ENCODE peak calls at places on chromosomes 7 and 10, in eight cellular contexts. B is Calu3, T is choroid plexus epithelial cell, Q is neural crest cell, Z is HepG2, G is transverse colon, I is tibial artery, R is AG10803. L is an unnamed sample.

GRCh38 chr10:50224330-50224952 is 26.9 kb downstream of the ASAH2 start:
- DNase-seq in B (peak; percentile 52), T (peak; percentile 88), Q (peak; percentile 12), Z (peak; percentile 77), G (peak; percentile 13), I (no peak), R (peak; percentile 61), L (no peak)

GRCh38 chr7:157423886-157424565 is 87.2 kb downstream of the DNAJB6 start:
- DNase-seq in B (no peak), T (no peak), Q (no peak), Z (no peak), G (no peak), I (no peak), R (no peak), L (no peak)

GRCh38 chr7:41970946-41971345 is 266.1 kb downstream of the GLI3 start:
- DNase-seq in B (no peak), T (no peak), Q (no peak), Z (no peak), G (no peak), I (no peak), R (no peak), L (no peak)

GRCh38 chr7:141752634-141753033 is 11.3 kb upstream of the TAS2R3 start:
- DNase-seq in B (no peak), T (no peak), Q (no peak), Z (no peak), G (no peak), I (no peak), R (no peak), L (no peak)

GRCh38 chr7:127017196-127017595 is 235.5 kb downstream of the GRM8 start:
- DNase-seq in B (no peak), T (no peak), Q (no peak), Z (no peak), G (no peak), I (no peak), R (no peak), L (no peak)

GRCh38 chr7:79790863-79791262 is 337.4 kb upstream of the MAGI2 start:
- DNase-seq in B (no peak), T (no peak), Q (no peak), Z (no peak), G (no peak), I (no peak), R (no peak), L (no peak)

GRCh38 chr10:97921581-97922377 is 72.1 kb downstream of the GOLGA7B start:
- DNase-seq in B (no peak), T (no peak), Q (no peak), Z (no peak), G (no peak), I (no peak), R (no peak), L (no peak)

GRCh38 chr10:10644317-10645111 is 373.2 kb upstream of the CELF2 start:
- DNase-seq in B (no peak), T (peak; percentile 47), Q (no peak), Z (no peak), G (no peak), I (peak; percentile 35), R (peak; percentile 60), L (no peak)

GRCh38 chr10:75870039-75870645 is 438.7 kb downstream of the LRMDA start:
- DNase-seq in B (no peak), T (no peak), Q (no peak), Z (no peak), G (no peak), I (no peak), R (no peak), L (no peak)

GRCh38 chr10:519716-520401 is 169.6 kb downstream of the DIP2C start:
- DNase-seq in B (no peak), T (no peak), Q (no peak), Z (no peak), G (no peak), I (no peak), R (no peak), L (no peak)

GRCh38 chr10:60517805-60518204 is 128.1 kb upstream of the ANK3 start:
- DNase-seq in B (no peak), T (peak; percentile 34), Q (no peak), Z (no peak), G (no peak), I (no peak), R (no peak), L (no peak)

DNA sequence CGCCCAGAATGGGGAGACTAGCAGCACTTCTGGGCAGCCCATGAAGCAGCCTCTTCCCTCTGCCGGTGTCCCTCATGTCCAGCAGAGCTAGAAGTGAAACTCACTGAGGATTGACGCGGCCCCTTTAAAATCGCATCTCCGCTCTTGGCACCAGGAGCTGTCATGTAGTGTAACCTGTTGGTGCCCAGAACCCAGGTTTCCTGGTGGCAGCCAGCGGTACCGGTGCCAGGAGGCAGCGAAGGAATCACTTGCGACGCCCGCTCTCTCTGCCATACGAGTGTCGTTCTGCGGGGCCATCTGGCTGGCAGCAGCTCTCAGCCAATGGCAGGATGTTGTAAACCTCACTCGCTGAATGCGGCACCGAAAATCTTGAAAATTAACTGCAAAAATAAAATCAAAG is 82.7 kb downstream of the CUX1 start:
- DNase-seq in B (no peak), T (no peak), Q (no peak), Z (no peak), G (no peak), I (peak; percentile 46), R (peak; percentile 31), L (no peak)
- TF ChIP-seq CTCF in B (no peak), T (no peak), Q (no peak), Z (no peak), G (no peak), I (peak; percentile 23), R (peak; percentile 27), L (peak; percentile 44)

DNA sequence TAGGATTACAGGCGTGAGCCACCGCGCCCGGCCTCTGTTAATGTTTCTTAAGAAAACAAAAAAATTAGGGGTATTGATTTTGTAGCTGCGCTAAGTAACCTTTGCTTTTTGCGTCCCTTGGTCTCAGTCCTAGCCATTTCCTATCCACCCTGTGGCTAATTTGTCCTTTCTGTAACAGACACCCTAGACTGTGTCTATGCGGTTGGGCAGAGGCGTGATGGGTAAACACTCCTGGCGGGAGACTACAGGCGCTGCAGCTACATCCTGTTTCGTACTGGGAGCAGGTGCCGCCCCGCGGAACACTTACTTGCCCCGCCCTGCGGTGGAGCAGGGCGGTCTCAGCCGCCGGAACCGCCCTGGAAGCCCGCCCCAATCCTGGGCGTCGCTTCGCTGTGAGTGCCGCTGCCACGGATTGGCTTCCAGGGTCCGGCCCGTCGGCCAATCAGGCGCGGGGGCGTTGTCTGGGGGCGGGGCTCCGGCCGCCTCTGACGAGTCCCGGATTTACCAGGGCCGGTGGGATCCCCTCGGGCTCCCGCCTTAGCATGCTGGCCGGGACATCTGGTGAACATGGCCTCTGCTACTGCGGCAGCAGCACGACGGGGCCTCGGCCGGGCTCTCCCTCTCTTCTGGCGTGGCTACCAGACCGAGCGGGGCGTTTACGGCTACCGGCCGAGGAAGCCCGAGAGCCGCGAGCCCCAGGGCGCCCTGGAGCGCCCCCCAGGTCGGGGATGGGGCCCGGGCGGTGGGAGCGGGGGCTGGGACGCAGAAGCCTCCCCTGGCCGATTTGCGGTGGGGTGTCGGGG is at the start of gene DHTKD1:
- DNase-seq in B (peak; percentile 99), T (peak; percentile 99), Q (peak; percentile 99), Z (peak; percentile 95), G (peak; percentile 99), I (peak; percentile 98), R (peak; percentile 97), L (peak; percentile 85)
- TF ChIP-seq CTCF in B (no peak), T (peak; percentile 51), Q (peak; percentile 59), Z (peak; percentile 43), G (peak; percentile 46), I (peak; percentile 50), R (peak; percentile 47), L (peak; percentile 55)

DNA sequence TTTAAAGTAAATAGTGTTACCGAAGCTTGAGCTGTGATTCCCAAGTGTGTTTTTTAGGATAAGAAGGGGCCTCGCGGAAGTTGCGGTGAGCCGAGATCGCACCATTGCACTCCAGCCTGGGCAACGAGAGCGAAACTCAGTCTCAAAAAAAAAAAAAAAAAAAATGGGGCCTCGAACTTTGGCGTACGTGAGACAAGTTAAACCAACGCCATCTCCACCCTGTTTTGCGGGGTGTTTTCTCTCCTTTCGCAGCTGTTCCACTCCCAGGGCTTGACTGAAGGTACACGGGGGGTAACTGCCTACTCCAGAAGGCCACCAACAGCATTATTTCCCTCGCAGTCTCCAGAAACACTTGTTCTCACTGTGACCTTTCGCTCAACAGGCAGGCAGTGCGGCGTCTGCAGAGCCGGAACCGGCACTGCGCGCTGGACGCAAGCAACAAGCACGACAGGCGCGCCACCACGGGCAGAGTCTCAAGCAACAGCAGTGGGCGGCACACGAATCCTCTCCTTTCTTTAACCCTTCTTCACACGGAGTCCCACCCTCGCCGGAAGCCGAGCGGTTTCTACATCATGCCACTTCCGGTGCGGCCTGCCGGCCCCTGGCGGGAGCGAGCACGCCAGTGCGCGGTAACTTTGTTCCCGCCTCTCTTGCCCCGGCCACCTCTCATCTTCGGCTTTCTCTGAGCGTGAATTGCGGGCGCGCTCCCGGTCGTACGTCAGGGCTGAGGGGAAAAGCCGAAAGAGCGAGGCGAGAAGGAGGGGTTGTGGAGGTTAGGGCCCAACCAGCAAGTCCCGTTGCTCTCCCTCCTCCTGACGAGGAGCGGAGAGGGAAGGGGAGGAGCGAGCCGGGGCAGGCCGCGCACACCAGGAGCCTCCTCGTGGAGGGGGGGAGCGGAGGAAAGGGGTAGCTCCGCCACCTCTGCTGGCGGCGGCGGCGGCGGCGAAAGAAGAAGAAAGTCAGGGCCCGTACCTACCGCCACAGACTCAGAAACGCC is 826 bp upstream of the CDK13 start:
- DNase-seq in B (peak; percentile 99), T (peak; percentile 100), Q (peak; percentile 89), Z (peak; percentile 98), G (peak; percentile 98), I (peak; percentile 98), R (peak; percentile 100), L (peak; percentile 97)
- TF ChIP-seq CTCF in B (peak; percentile 21), T (peak; percentile 1), Q (no peak), Z (peak; percentile 45), G (no peak), I (no peak), R (no peak), L (no peak)

GRCh38 chr10:126521354-126521753 is 133.1 kb upstream of the ADAM12 start:
- DNase-seq in B (peak; percentile 21), T (peak; percentile 26), Q (no peak), Z (peak; percentile 62), G (no peak), I (no peak), R (no peak), L (no peak)

GRCh38 chr10:126523071-126523470 is 134.8 kb upstream of the ADAM12 start:
- DNase-seq in B (no peak), T (no peak), Q (no peak), Z (no peak), G (no peak), I (no peak), R (no peak), L (no peak)

GRCh38 chr10:126519188-126519587 is 130.9 kb upstream of the ADAM12 start:
- DNase-seq in B (peak; percentile 7), T (peak; percentile 18), Q (no peak), Z (no peak), G (no peak), I (no peak), R (no peak), L (no peak)

GRCh38 chr10:126519992-126520391 is 131.7 kb upstream of the ADAM12 start:
- DNase-seq in B (no peak), T (no peak), Q (no peak), Z (no peak), G (no peak), I (no peak), R (no peak), L (no peak)

DNA sequence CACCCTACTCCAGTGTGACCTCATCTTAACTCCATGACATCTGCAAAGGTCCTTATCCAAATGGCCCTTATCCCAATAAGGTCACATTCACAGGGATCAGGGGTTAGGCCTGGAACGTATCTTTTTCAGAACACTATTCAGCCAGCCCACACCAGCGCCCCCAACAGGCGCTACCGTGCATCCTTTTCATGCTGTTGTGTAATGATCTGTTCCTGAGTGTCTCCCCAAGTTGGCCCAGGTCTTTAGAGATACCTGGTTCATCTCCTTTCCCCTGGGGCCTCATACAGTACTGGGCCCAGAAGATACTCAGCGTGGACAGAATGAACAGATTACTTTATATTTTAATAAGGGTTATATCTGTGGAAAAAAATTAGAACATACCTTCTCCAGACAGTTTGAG is 132.6 kb upstream of the ADAM12 start:
- DNase-seq in B (no peak), T (no peak), Q (no peak), Z (no peak), G (no peak), I (no peak), R (no peak), L (no peak)
- TF ChIP-seq CTCF in B (no peak), T (peak; percentile 17), Q (peak; percentile 24), Z (no peak), G (no peak), I (no peak), R (no peak), L (no peak)